ENCODE peak calls at places on chromosomes 5 and 9, in six cellular contexts. One of them, this sample, is unnamed.

GRCh38 chr5:100792781-100793180 is 110.3 kb downstream of the ST8SIA4 start:
- DNase-seq in CD4-positive, alpha-beta T cell: no peak
- DNase-seq in bronchial epithelial cell: no peak
- DNase-seq in stomach: no peak
- DNase-seq in uterus: no peak
- DNase-seq in pancreas: no peak
- DNase-seq in this sample: no peak

GRCh38 chr5:146084376-146084775 is 21.0 kb downstream of the PLAC8L1 start:
- DNase-seq in CD4-positive, alpha-beta T cell: no peak
- DNase-seq in bronchial epithelial cell: no peak
- DNase-seq in stomach: no peak
- DNase-seq in uterus: no peak
- DNase-seq in pancreas: no peak
- DNase-seq in this sample: no peak

GRCh38 chr5:15004506-15004905 is 132.9 kb upstream of the ANKH start:
- DNase-seq in CD4-positive, alpha-beta T cell: no peak
- DNase-seq in bronchial epithelial cell: no peak
- DNase-seq in stomach: no peak
- DNase-seq in uterus: no peak
- DNase-seq in pancreas: no peak
- DNase-seq in this sample: no peak

GRCh38 chr9:107557236-107557990 is 67.8 kb upstream of the KLF4 start:
- DNase-seq in CD4-positive, alpha-beta T cell: no peak
- DNase-seq in bronchial epithelial cell: peak
- DNase-seq in stomach: no peak
- DNase-seq in uterus: no peak
- DNase-seq in pancreas: no peak
- DNase-seq in this sample: no peak

GRCh38 chr9:125241863-125242739 is 958 bp upstream of the HSPA5 start:
- DNase-seq in CD4-positive, alpha-beta T cell: no peak
- DNase-seq in bronchial epithelial cell: no peak
- DNase-seq in stomach: peak
- DNase-seq in uterus: peak
- DNase-seq in pancreas: peak
- DNase-seq in this sample: peak

GRCh38 chr5:153463806-153464205 is 26.7 kb upstream of the GRIA1 start:
- DNase-seq in CD4-positive, alpha-beta T cell: no peak
- DNase-seq in bronchial epithelial cell: peak
- DNase-seq in stomach: no peak
- DNase-seq in uterus: no peak
- DNase-seq in pancreas: no peak
- DNase-seq in this sample: no peak

GRCh38 chr9:28735943-28736342 is 1162.7 kb upstream of the C9orf72 start:
- DNase-seq in CD4-positive, alpha-beta T cell: no peak
- DNase-seq in bronchial epithelial cell: peak
- DNase-seq in stomach: no peak
- DNase-seq in uterus: no peak
- DNase-seq in pancreas: no peak
- DNase-seq in this sample: no peak

GRCh38 chr5:145991044-145991575 is 54.7 kb downstream of the SH3RF2 start:
- DNase-seq in CD4-positive, alpha-beta T cell: no peak
- DNase-seq in bronchial epithelial cell: no peak
- DNase-seq in stomach: no peak
- DNase-seq in uterus: no peak
- DNase-seq in pancreas: no peak
- DNase-seq in this sample: no peak

GRCh38 chr9:68507098-68507795 is 33.4 kb downstream of the TMEM252 start:
- DNase-seq in CD4-positive, alpha-beta T cell: no peak
- DNase-seq in bronchial epithelial cell: peak
- DNase-seq in stomach: no peak
- DNase-seq in uterus: peak
- DNase-seq in pancreas: no peak
- DNase-seq in this sample: no peak

GRCh38 chr9:110351009-110351467 is 13.4 kb upstream of the TXNDC8 start:
- DNase-seq in CD4-positive, alpha-beta T cell: no peak
- DNase-seq in bronchial epithelial cell: peak
- DNase-seq in stomach: no peak
- DNase-seq in uterus: no peak
- DNase-seq in pancreas: no peak
- DNase-seq in this sample: no peak

GRCh38 chr5:157006262-157006661 is 43.2 kb upstream of the TIMD4 start:
- DNase-seq in CD4-positive, alpha-beta T cell: no peak
- DNase-seq in bronchial epithelial cell: no peak
- DNase-seq in stomach: no peak
- DNase-seq in uterus: no peak
- DNase-seq in pancreas: no peak
- DNase-seq in this sample: no peak

GRCh38 chr5:95296291-95296690 is 11.4 kb upstream of the MCTP1 start:
- DNase-seq in CD4-positive, alpha-beta T cell: no peak
- DNase-seq in bronchial epithelial cell: no peak
- DNase-seq in stomach: no peak
- DNase-seq in uterus: no peak
- DNase-seq in pancreas: no peak
- DNase-seq in this sample: no peak

GRCh38 chr5:152405145-152405544 is at the start of gene NMUR2:
- DNase-seq in CD4-positive, alpha-beta T cell: no peak
- DNase-seq in bronchial epithelial cell: no peak
- DNase-seq in stomach: no peak
- DNase-seq in uterus: no peak
- DNase-seq in pancreas: no peak
- DNase-seq in this sample: no peak

GRCh38 chr9:88777498-88778312 is 213.6 kb upstream of the S1PR3 start:
- DNase-seq in CD4-positive, alpha-beta T cell: no peak
- DNase-seq in bronchial epithelial cell: no peak
- DNase-seq in stomach: no peak
- DNase-seq in uterus: peak
- DNase-seq in pancreas: no peak
- DNase-seq in this sample: no peak

GRCh38 chr9:8855046-8855445 is 1055.5 kb upstream of the DMAC1 start:
- DNase-seq in CD4-positive, alpha-beta T cell: no peak
- DNase-seq in bronchial epithelial cell: peak
- DNase-seq in stomach: no peak
- DNase-seq in uterus: no peak
- DNase-seq in pancreas: no peak
- DNase-seq in this sample: no peak

GRCh38 chr5:173055722-173055982 is 500 bp upstream of the CREBRF start:
- DNase-seq in CD4-positive, alpha-beta T cell: no peak
- DNase-seq in bronchial epithelial cell: no peak
- DNase-seq in stomach: no peak
- DNase-seq in uterus: no peak
- DNase-seq in pancreas: no peak
- DNase-seq in this sample: no peak

GRCh38 chr9:117958726-117959125 is 254.5 kb downstream of the TLR4 start:
- DNase-seq in CD4-positive, alpha-beta T cell: no peak
- DNase-seq in bronchial epithelial cell: no peak
- DNase-seq in stomach: no peak
- DNase-seq in uterus: no peak
- DNase-seq in pancreas: no peak
- DNase-seq in this sample: no peak

GRCh38 chr5:147208134-147208533 is 26.7 kb upstream of the STK32A start:
- DNase-seq in CD4-positive, alpha-beta T cell: no peak
- DNase-seq in bronchial epithelial cell: no peak
- DNase-seq in stomach: no peak
- DNase-seq in uterus: no peak
- DNase-seq in pancreas: no peak
- DNase-seq in this sample: no peak

DNA sequence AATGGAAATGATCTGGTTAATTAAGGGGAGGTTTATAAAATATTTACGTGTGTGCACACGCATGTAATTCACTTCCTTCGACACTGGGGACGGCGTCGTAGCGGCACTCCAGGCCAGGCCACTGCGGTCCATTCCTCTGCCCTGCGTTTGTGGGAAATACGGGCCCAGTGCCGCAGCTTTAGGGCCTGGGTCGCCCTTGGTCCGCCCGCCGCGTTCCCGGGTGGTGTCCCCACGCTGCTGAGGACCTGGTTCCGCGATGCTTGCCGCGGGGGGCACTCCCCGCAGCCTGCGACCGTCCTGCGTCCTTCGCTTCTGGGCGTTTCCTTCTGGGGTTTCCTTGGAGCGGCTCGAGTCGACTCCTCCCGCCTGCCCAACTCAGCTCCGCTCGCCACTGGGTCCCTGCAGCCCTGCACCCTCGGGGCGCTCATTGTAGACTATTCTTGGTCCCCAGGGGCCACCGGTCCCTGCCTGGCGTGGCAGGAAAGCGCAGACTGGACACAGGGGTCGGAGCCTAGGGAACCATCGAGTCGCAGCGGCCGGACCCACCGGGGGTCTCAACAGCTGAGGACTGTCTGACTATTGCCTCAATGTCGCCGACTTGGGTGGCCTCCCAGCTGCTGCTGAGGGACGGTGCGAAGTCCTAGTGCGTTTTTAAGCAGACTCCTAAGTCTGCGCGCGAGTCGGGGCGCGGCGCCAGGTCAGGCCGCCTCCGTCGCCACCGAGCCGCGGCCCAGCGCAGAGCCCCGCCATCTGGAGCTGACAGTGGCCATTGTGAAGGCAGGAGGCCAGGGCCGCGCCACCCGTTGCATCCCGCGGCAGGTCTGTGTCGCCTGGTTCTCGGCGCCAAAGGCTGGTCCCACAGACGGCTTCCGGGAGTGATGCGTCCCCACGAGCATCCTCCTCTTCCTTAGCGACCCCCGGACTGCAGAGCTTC is 4.4 kb upstream of the IRX1 start:
- DNase-seq in CD4-positive, alpha-beta T cell: no peak
- DNase-seq in bronchial epithelial cell: no peak
- DNase-seq in stomach: no peak
- DNase-seq in uterus: no peak
- DNase-seq in pancreas: no peak
- DNase-seq in this sample: no peak
- TF ChIP-seq CTCF in CD4-positive, alpha-beta T cell: no peak
- TF ChIP-seq CTCF in bronchial epithelial cell: no peak
- TF ChIP-seq CTCF in stomach: no peak
- TF ChIP-seq CTCF in uterus: no peak
- TF ChIP-seq CTCF in pancreas: no peak
- TF ChIP-seq CTCF in this sample: no peak

GRCh38 chr9:132458432-132458831 is 48.4 kb downstream of the CFAP77 start:
- DNase-seq in CD4-positive, alpha-beta T cell: no peak
- DNase-seq in bronchial epithelial cell: no peak
- DNase-seq in stomach: no peak
- DNase-seq in uterus: no peak
- DNase-seq in pancreas: no peak
- DNase-seq in this sample: no peak
- TF ChIP-seq CTCF in CD4-positive, alpha-beta T cell: no peak
- TF ChIP-seq CTCF in bronchial epithelial cell: no peak
- TF ChIP-seq CTCF in stomach: no peak
- TF ChIP-seq CTCF in uterus: no peak
- TF ChIP-seq CTCF in pancreas: no peak
- TF ChIP-seq CTCF in this sample: no peak

GRCh38 chr5:88287302-88287701 is 18.7 kb upstream of the TMEM161B start:
- DNase-seq in CD4-positive, alpha-beta T cell: no peak
- DNase-seq in bronchial epithelial cell: no peak
- DNase-seq in stomach: no peak
- DNase-seq in uterus: no peak
- DNase-seq in pancreas: no peak
- DNase-seq in this sample: no peak
- TF ChIP-seq CTCF in CD4-positive, alpha-beta T cell: no peak
- TF ChIP-seq CTCF in bronchial epithelial cell: no peak
- TF ChIP-seq CTCF in stomach: no peak
- TF ChIP-seq CTCF in uterus: no peak
- TF ChIP-seq CTCF in pancreas: no peak
- TF ChIP-seq CTCF in this sample: no peak

GRCh38 chr5:177336603-177337494 is 14.6 kb downstream of the LMAN2 start:
- DNase-seq in CD4-positive, alpha-beta T cell: no peak
- DNase-seq in bronchial epithelial cell: no peak
- DNase-seq in stomach: no peak
- DNase-seq in uterus: no peak
- DNase-seq in pancreas: no peak
- DNase-seq in this sample: no peak

GRCh38 chr5:177335701-177336065 is 15.8 kb downstream of the LMAN2 start:
- DNase-seq in CD4-positive, alpha-beta T cell: no peak
- DNase-seq in bronchial epithelial cell: no peak
- DNase-seq in stomach: no peak
- DNase-seq in uterus: no peak
- DNase-seq in pancreas: no peak
- DNase-seq in this sample: no peak

GRCh38 chr5:177335043-177335700 is 16.3 kb downstream of the LMAN2 start:
- DNase-seq in CD4-positive, alpha-beta T cell: no peak
- DNase-seq in bronchial epithelial cell: no peak
- DNase-seq in stomach: no peak
- DNase-seq in uterus: no peak
- DNase-seq in pancreas: no peak
- DNase-seq in this sample: no peak

GRCh38 chr5:177334155-177334551 is 17.3 kb downstream of the LMAN2 start:
- DNase-seq in CD4-positive, alpha-beta T cell: no peak
- DNase-seq in bronchial epithelial cell: no peak
- DNase-seq in stomach: no peak
- DNase-seq in uterus: no peak
- DNase-seq in pancreas: no peak
- DNase-seq in this sample: no peak

DNA sequence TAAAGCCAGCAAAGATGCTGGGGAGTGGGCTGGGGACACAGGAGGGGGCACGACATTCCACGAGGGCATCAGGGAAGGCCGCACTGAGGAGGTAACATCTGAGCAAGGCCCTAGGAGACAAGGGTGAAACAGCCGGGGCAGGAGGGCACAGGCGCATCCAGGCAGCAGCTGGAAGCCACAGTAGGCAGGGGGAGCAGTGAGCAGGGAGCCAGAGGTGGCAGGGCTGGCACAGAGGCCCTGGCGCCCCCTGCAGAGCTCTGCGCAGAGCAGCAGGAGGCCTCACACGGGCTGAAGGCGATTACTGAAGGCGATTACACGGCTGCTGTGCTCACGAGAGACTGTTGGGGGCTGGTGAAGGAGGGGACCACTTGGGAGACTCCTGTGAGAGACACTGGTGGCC is 15.4 kb downstream of the LMAN2 start:
- DNase-seq in CD4-positive, alpha-beta T cell: no peak
- DNase-seq in bronchial epithelial cell: no peak
- DNase-seq in stomach: no peak
- DNase-seq in uterus: no peak
- DNase-seq in pancreas: no peak
- DNase-seq in this sample: no peak
- TF ChIP-seq CTCF in CD4-positive, alpha-beta T cell: no peak
- TF ChIP-seq CTCF in bronchial epithelial cell: peak
- TF ChIP-seq CTCF in stomach: no peak
- TF ChIP-seq CTCF in uterus: no peak
- TF ChIP-seq CTCF in pancreas: no peak
- TF ChIP-seq CTCF in this sample: no peak

GRCh38 chr9:114470581-114470980 is 34.7 kb downstream of the WHRN start:
- DNase-seq in CD4-positive, alpha-beta T cell: no peak
- DNase-seq in bronchial epithelial cell: no peak
- DNase-seq in stomach: no peak
- DNase-seq in uterus: no peak
- DNase-seq in pancreas: no peak
- DNase-seq in this sample: no peak
- TF ChIP-seq CTCF in CD4-positive, alpha-beta T cell: no peak
- TF ChIP-seq CTCF in bronchial epithelial cell: no peak
- TF ChIP-seq CTCF in stomach: no peak
- TF ChIP-seq CTCF in uterus: no peak
- TF ChIP-seq CTCF in pancreas: no peak
- TF ChIP-seq CTCF in this sample: no peak